ENCODE peak calls at places on chromosomes 6 and 20, in nine cellular contexts. Y is myocyte; D is aorta; P is T-helper 2 cell treated with Interferon-gamma antibody and Interleukin-4, amounts not matched to agents 5 μg/mL and 100 μg/mL, for 36 hours; K is uterus; Z is EH; J is hepatic stellate cell; O is CD4-positive, alpha-beta T cell; H is COR-L47. C is an unnamed sample.

GRCh38 chr6:118787746-118788419 is 106.1 kb upstream of the ASF1A start:
- DNase-seq in Z (peak), O (no peak), P (no peak), H (no peak), D (no peak), Y (no peak), J (no peak), K (no peak), C (no peak)

GRCh38 chr6:168914070-168914469 is 339.6 kb downstream of the THBS2 start:
- DNase-seq in D (no peak), J (no peak), K (no peak), P (no peak), Z (no peak), O (no peak), H (no peak), Y (no peak), C (no peak)

GRCh38 chr6:135451617-135452190 is 45.8 kb downstream of the AHI1 start:
- DNase-seq in D (no peak), J (no peak), Z (peak), P (no peak), Y (peak), O (no peak), H (no peak), K (no peak), C (no peak)

GRCh38 chr6:98382246-98382645 is 452.1 kb upstream of the POU3F2 start:
- DNase-seq in P (no peak), O (no peak), Z (no peak), Y (no peak), J (no peak), D (no peak), K (no peak), H (no peak), C (no peak)

GRCh38 chr20:14062786-14063185 is 67.5 kb downstream of the MACROD2 start:
- DNase-seq in J (no peak), Z (peak), D (no peak), P (no peak), O (no peak), K (no peak), Y (peak), H (no peak), C (no peak)

GRCh38 chr6:34237722-34238506 is 1.2 kb downstream of the HMGA1 start:
- DNase-seq in D (peak), K (peak), O (peak), Z (peak), Y (peak), P (peak), J (peak), H (peak), C (peak)

GRCh38 chr6:75124085-75124484 is 81.8 kb downstream of the COL12A1 start:
- DNase-seq in P (no peak), D (no peak), O (no peak), Y (no peak), Z (no peak), K (no peak), H (no peak), J (no peak), C (no peak)

GRCh38 chr6:140893432-140893831 is 1239.3 kb upstream of the GJE1 start:
- DNase-seq in H (no peak), Z (no peak), K (no peak), Y (no peak), O (no peak), J (no peak), D (no peak), P (no peak), C (no peak)

GRCh38 chr20:32820000-32820697 is 395 bp downstream of the MAPRE1 start:
- DNase-seq in D (peak), K (peak), J (peak), Z (no peak), Y (peak), O (peak), P (no peak), H (peak), C (peak)

GRCh38 chr6:106089981-106090380 is 3.8 kb downstream of the PRDM1 start:
- DNase-seq in J (no peak), D (no peak), P (no peak), Y (peak), H (no peak), Z (peak), K (no peak), O (no peak), C (no peak)

GRCh38 chr20:59561614-59562277 is 42.6 kb upstream of the PHACTR3 start:
- DNase-seq in J (no peak), Z (no peak), O (no peak), H (no peak), D (no peak), Y (no peak), P (no peak), K (no peak), C (no peak)

GRCh38 chr20:42123981-42124473 is 505.9 kb upstream of the CHD6 start:
- DNase-seq in Y (no peak), J (no peak), H (no peak), Z (no peak), P (no peak), O (no peak), K (no peak), D (no peak), C (no peak)

GRCh38 chr6:153503810-153504209 is 372.7 kb upstream of the RGS17 start:
- DNase-seq in D (no peak), Z (no peak), K (no peak), P (no peak), Y (no peak), J (no peak), H (peak), O (no peak), C (peak)

GRCh38 chr6:16320533-16321340 is 82.3 kb downstream of the GMPR start:
- DNase-seq in H (no peak), Z (peak), D (no peak), J (peak), Y (peak), P (no peak), K (peak), O (no peak), C (no peak)

GRCh38 chr6:2666906-2667575 is 83.7 kb downstream of the MYLK4 start:
- DNase-seq in K (no peak), Y (no peak), J (no peak), O (no peak), D (no peak), Z (no peak), P (no peak), H (no peak), C (no peak)

GRCh38 chr6:101393291-101394251 is at the start of gene GRIK2:
- DNase-seq in K (no peak), O (no peak), H (peak), D (peak), Y (peak), P (peak), J (peak), Z (peak), C (peak)

GRCh38 chr20:21110811-21111210 is 4.7 kb upstream of the LINC00237 start:
- DNase-seq in K (no peak), H (no peak), J (no peak), Y (no peak), Z (no peak), D (no peak), O (no peak), P (no peak), C (no peak)

GRCh38 chr6:45105170-45105820 is 222.8 kb upstream of the RUNX2 start:
- DNase-seq in P (no peak), H (no peak), O (no peak), Z (peak), J (no peak), D (no peak), Y (no peak), K (no peak), C (no peak)

GRCh38 chr6:105380634-105381033 is 22.2 kb downstream of the PREP start:
- DNase-seq in H (no peak), K (no peak), Y (no peak), O (no peak), P (no peak), J (no peak), Z (no peak), D (no peak), C (no peak)

GRCh38 chr6:37624606-37625574 is 72.8 kb downstream of the MDGA1 start:
- DNase-seq in O (no peak), K (peak), Z (peak), H (peak), J (peak), P (no peak), Y (peak), D (peak), C (peak)

GRCh38 chr6:90003069-90003800 is 109.0 kb downstream of the GJA10 start:
- DNase-seq in P (peak), K (no peak), H (no peak), Z (peak), D (no peak), J (no peak), O (no peak), Y (no peak), C (no peak)

GRCh38 chr20:45359406-45360148 is 3.4 kb upstream of the SYS1 start:
- DNase-seq in P (no peak), D (no peak), H (no peak), O (no peak), K (peak), Y (peak), J (no peak), Z (peak), C (peak)

GRCh38 chr20:45407067-45407745 is 883 bp upstream of the DBNDD2 start:
- DNase-seq in D (peak), J (peak), H (peak), O (no peak), Z (peak), K (peak), Y (peak), P (no peak), C (no peak)

GRCh38 chr6:3888153-3888957 is 39.2 kb downstream of the FAM50B start:
- DNase-seq in Z (no peak), P (no peak), D (no peak), J (no peak), O (no peak), H (no peak), K (no peak), Y (no peak), C (no peak)

GRCh38 chr20:49993301-49993751 is 10.5 kb downstream of the SNAI1 start:
- DNase-seq in J (no peak), H (no peak), P (no peak), Z (no peak), Y (no peak), K (no peak), D (no peak), O (no peak), C (no peak)

GRCh38 chr6:1613631-1614447 is 4.1 kb downstream of the FOXC1 start:
- DNase-seq in O (no peak), K (no peak), Y (peak), Z (peak), P (no peak), H (no peak), D (peak), J (no peak), C (no peak)

GRCh38 chr6:50936277-50936681 is 117.6 kb downstream of the TFAP2B start:
- DNase-seq in D (no peak), Z (no peak), Y (no peak), H (peak), K (no peak), O (no peak), P (no peak), J (no peak), C (peak)

GRCh38 chr6:142694054-142694453 is 250.9 kb downstream of the HIVEP2 start:
- DNase-seq in P (no peak), O (no peak), J (no peak), K (no peak), H (no peak), Z (peak), Y (peak), D (no peak), C (no peak)

GRCh38 chr6:83511901-83512681 is at the start of gene PRSS35:
- DNase-seq in J (peak), H (no peak), P (no peak), Y (peak), O (no peak), Z (peak), D (peak), K (peak), C (no peak)